ENCODE peak calls at places on chromosomes 12 and 14, in nine cellular contexts. One of them, this sample, is unnamed.

GRCh38 chr12:110012137-110012536 is 12.9 kb downstream of the ANKRD13A start:
- DNase-seq in Karpas-422: peak
- DNase-seq in GM23338: no peak
- DNase-seq in hepatocyte: peak
- DNase-seq in H9: no peak
- DNase-seq in SK-N-SH: no peak
- DNase-seq in neuronal stem cell: no peak
- DNase-seq in neural progenitor cell: no peak
- DNase-seq in mesenchymal stem cell: no peak
- DNase-seq in this sample: no peak

GRCh38 chr12:88247241-88247643 is 105.1 kb downstream of the TMTC3 start:
- DNase-seq in Karpas-422: no peak
- DNase-seq in GM23338: no peak
- DNase-seq in hepatocyte: no peak
- DNase-seq in H9: no peak
- DNase-seq in SK-N-SH: no peak
- DNase-seq in neuronal stem cell: no peak
- DNase-seq in neural progenitor cell: no peak
- DNase-seq in mesenchymal stem cell: peak
- DNase-seq in this sample: peak

GRCh38 chr12:80442426-80443222 is 1.4 kb upstream of the PTPRQ start:
- DNase-seq in Karpas-422: no peak
- DNase-seq in GM23338: no peak
- DNase-seq in hepatocyte: peak
- DNase-seq in H9: no peak
- DNase-seq in SK-N-SH: no peak
- DNase-seq in neuronal stem cell: no peak
- DNase-seq in neural progenitor cell: no peak
- DNase-seq in mesenchymal stem cell: no peak
- DNase-seq in this sample: peak

GRCh38 chr12:68331500-68331868 is 678 bp downstream of the MDM1 start:
- DNase-seq in Karpas-422: peak
- DNase-seq in GM23338: no peak
- DNase-seq in hepatocyte: peak
- DNase-seq in H9: no peak
- DNase-seq in SK-N-SH: no peak
- DNase-seq in neuronal stem cell: no peak
- DNase-seq in neural progenitor cell: no peak
- DNase-seq in mesenchymal stem cell: no peak
- DNase-seq in this sample: no peak

GRCh38 chr12:89064780-89065179 is 287.5 kb downstream of the DUSP6 start:
- DNase-seq in Karpas-422: no peak
- DNase-seq in GM23338: no peak
- DNase-seq in hepatocyte: no peak
- DNase-seq in H9: no peak
- DNase-seq in SK-N-SH: no peak
- DNase-seq in neuronal stem cell: no peak
- DNase-seq in neural progenitor cell: no peak
- DNase-seq in mesenchymal stem cell: peak
- DNase-seq in this sample: peak

GRCh38 chr14:101196795-101197590 is 293.5 kb upstream of the RTL1 start:
- DNase-seq in Karpas-422: no peak
- DNase-seq in GM23338: peak
- DNase-seq in hepatocyte: no peak
- DNase-seq in H9: peak
- DNase-seq in SK-N-SH: peak
- DNase-seq in neuronal stem cell: no peak
- DNase-seq in neural progenitor cell: peak
- DNase-seq in mesenchymal stem cell: no peak
- DNase-seq in this sample: no peak

GRCh38 chr12:5204271-5204670 is 160.6 kb downstream of the KCNA5 start:
- DNase-seq in Karpas-422: no peak
- DNase-seq in GM23338: peak
- DNase-seq in hepatocyte: no peak
- DNase-seq in H9: peak
- DNase-seq in SK-N-SH: no peak
- DNase-seq in neuronal stem cell: peak
- DNase-seq in neural progenitor cell: peak
- DNase-seq in mesenchymal stem cell: no peak
- DNase-seq in this sample: no peak

GRCh38 chr12:5047729-5048128 is 4.0 kb downstream of the KCNA5 start:
- DNase-seq in Karpas-422: no peak
- DNase-seq in GM23338: no peak
- DNase-seq in hepatocyte: no peak
- DNase-seq in H9: no peak
- DNase-seq in SK-N-SH: no peak
- DNase-seq in neuronal stem cell: no peak
- DNase-seq in neural progenitor cell: no peak
- DNase-seq in mesenchymal stem cell: no peak
- DNase-seq in this sample: no peak

GRCh38 chr14:20857630-20858261 is 33.4 kb upstream of the RNASE3 start:
- DNase-seq in Karpas-422: peak
- DNase-seq in GM23338: peak
- DNase-seq in hepatocyte: peak
- DNase-seq in H9: peak
- DNase-seq in SK-N-SH: peak
- DNase-seq in neuronal stem cell: peak
- DNase-seq in neural progenitor cell: peak
- DNase-seq in mesenchymal stem cell: peak
- DNase-seq in this sample: peak

GRCh38 chr12:50354908-50355307 is 41.5 kb downstream of the FAM186A start:
- DNase-seq in Karpas-422: peak
- DNase-seq in GM23338: no peak
- DNase-seq in hepatocyte: no peak
- DNase-seq in H9: no peak
- DNase-seq in SK-N-SH: no peak
- DNase-seq in neuronal stem cell: no peak
- DNase-seq in neural progenitor cell: no peak
- DNase-seq in mesenchymal stem cell: no peak
- DNase-seq in this sample: no peak

GRCh38 chr14:23061995-23062394 is 4.7 kb upstream of the CDH24 start:
- DNase-seq in Karpas-422: no peak
- DNase-seq in GM23338: no peak
- DNase-seq in hepatocyte: peak
- DNase-seq in H9: no peak
- DNase-seq in SK-N-SH: no peak
- DNase-seq in neuronal stem cell: no peak
- DNase-seq in neural progenitor cell: no peak
- DNase-seq in mesenchymal stem cell: peak
- DNase-seq in this sample: peak

GRCh38 chr14:45949479-45949878 is 696.5 kb upstream of the MIS18BP1 start:
- DNase-seq in Karpas-422: no peak
- DNase-seq in GM23338: no peak
- DNase-seq in hepatocyte: no peak
- DNase-seq in H9: no peak
- DNase-seq in SK-N-SH: no peak
- DNase-seq in neuronal stem cell: no peak
- DNase-seq in neural progenitor cell: no peak
- DNase-seq in mesenchymal stem cell: no peak
- DNase-seq in this sample: no peak

GRCh38 chr12:33012226-33012625 is 115.6 kb upstream of the PKP2 start:
- DNase-seq in Karpas-422: no peak
- DNase-seq in GM23338: peak
- DNase-seq in hepatocyte: peak
- DNase-seq in H9: no peak
- DNase-seq in SK-N-SH: no peak
- DNase-seq in neuronal stem cell: no peak
- DNase-seq in neural progenitor cell: no peak
- DNase-seq in mesenchymal stem cell: no peak
- DNase-seq in this sample: no peak

DNA sequence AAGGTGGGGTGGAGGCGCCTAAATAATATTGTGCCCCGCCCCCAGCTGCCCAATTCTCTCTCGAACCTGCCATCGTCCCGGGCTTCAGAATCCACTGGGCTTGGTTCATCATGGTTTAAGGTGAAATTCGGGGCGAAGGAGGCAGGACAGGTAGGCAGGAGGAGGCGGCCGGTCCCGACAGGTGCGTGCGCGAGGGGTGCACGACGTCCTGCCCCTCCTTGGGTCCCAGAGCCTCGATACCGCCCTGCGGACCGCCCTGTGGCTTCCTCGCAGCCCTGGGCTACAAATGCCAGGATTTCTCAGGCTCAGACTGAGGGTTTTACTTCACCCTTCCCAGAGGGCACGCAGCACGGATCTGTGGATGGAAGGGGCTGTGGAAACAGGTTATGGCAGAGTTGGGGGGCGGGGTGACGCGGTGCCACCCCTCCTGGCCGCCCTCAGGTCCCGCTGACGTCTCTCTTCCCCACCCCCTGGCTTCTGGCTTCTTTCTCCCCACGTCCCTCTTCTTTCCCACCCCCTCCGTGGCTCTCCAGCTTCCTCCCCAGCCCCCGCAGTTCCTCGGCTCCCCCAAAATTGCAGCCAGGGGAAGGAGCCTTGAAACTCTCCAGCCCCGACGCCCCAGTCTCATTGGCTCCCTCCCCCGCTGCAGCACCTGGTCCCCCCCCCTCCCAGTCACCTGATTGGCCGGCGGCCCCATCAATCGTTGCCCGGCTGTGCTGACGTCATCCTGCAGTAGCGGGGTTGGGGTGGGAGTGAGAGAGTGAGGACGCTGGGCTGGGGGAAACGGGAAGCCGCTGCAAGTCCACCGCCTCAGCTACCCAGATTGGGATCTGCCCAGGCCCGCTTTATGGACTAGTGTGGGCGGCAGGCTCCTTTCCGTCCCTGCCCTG is at the start of gene CLSTN3:
- DNase-seq in Karpas-422: peak
- DNase-seq in GM23338: peak
- DNase-seq in hepatocyte: peak
- DNase-seq in H9: peak
- DNase-seq in SK-N-SH: peak
- DNase-seq in neuronal stem cell: peak
- DNase-seq in neural progenitor cell: peak
- DNase-seq in mesenchymal stem cell: peak
- DNase-seq in this sample: peak
- H2AFZ ChIP-seq in Karpas-422: peak
- H2AFZ ChIP-seq in GM23338: peak
- H2AFZ ChIP-seq in hepatocyte: peak
- H2AFZ ChIP-seq in H9: no peak
- H2AFZ ChIP-seq in SK-N-SH: peak
- H2AFZ ChIP-seq in neuronal stem cell: peak
- H2AFZ ChIP-seq in neural progenitor cell: peak
- H2AFZ ChIP-seq in mesenchymal stem cell: peak
- H2AFZ ChIP-seq in this sample: peak

GRCh38 chr12:116406529-116406928 is 129.0 kb upstream of the MED13L start:
- DNase-seq in Karpas-422: no peak
- DNase-seq in GM23338: peak
- DNase-seq in hepatocyte: peak
- DNase-seq in H9: peak
- DNase-seq in SK-N-SH: no peak
- DNase-seq in neuronal stem cell: no peak
- DNase-seq in neural progenitor cell: no peak
- DNase-seq in mesenchymal stem cell: peak
- DNase-seq in this sample: peak
- H2AFZ ChIP-seq in Karpas-422: no peak
- H2AFZ ChIP-seq in GM23338: no peak
- H2AFZ ChIP-seq in hepatocyte: no peak
- H2AFZ ChIP-seq in H9: no peak
- H2AFZ ChIP-seq in SK-N-SH: no peak
- H2AFZ ChIP-seq in neuronal stem cell: no peak
- H2AFZ ChIP-seq in neural progenitor cell: no peak
- H2AFZ ChIP-seq in mesenchymal stem cell: no peak
- H2AFZ ChIP-seq in this sample: peak

GRCh38 chr12:75683220-75683619 is 171.8 kb upstream of the KRR1 start:
- DNase-seq in Karpas-422: no peak
- DNase-seq in GM23338: no peak
- DNase-seq in hepatocyte: no peak
- DNase-seq in H9: no peak
- DNase-seq in SK-N-SH: no peak
- DNase-seq in neuronal stem cell: no peak
- DNase-seq in neural progenitor cell: no peak
- DNase-seq in mesenchymal stem cell: no peak
- DNase-seq in this sample: no peak

GRCh38 chr12:75685826-75686225 is 174.4 kb upstream of the KRR1 start:
- DNase-seq in Karpas-422: no peak
- DNase-seq in GM23338: no peak
- DNase-seq in hepatocyte: no peak
- DNase-seq in H9: no peak
- DNase-seq in SK-N-SH: no peak
- DNase-seq in neuronal stem cell: no peak
- DNase-seq in neural progenitor cell: no peak
- DNase-seq in mesenchymal stem cell: no peak
- DNase-seq in this sample: no peak

GRCh38 chr12:75690556-75690955 is 179.1 kb upstream of the KRR1 start:
- DNase-seq in Karpas-422: no peak
- DNase-seq in GM23338: no peak
- DNase-seq in hepatocyte: no peak
- DNase-seq in H9: no peak
- DNase-seq in SK-N-SH: no peak
- DNase-seq in neuronal stem cell: no peak
- DNase-seq in neural progenitor cell: no peak
- DNase-seq in mesenchymal stem cell: peak
- DNase-seq in this sample: peak

DNA sequence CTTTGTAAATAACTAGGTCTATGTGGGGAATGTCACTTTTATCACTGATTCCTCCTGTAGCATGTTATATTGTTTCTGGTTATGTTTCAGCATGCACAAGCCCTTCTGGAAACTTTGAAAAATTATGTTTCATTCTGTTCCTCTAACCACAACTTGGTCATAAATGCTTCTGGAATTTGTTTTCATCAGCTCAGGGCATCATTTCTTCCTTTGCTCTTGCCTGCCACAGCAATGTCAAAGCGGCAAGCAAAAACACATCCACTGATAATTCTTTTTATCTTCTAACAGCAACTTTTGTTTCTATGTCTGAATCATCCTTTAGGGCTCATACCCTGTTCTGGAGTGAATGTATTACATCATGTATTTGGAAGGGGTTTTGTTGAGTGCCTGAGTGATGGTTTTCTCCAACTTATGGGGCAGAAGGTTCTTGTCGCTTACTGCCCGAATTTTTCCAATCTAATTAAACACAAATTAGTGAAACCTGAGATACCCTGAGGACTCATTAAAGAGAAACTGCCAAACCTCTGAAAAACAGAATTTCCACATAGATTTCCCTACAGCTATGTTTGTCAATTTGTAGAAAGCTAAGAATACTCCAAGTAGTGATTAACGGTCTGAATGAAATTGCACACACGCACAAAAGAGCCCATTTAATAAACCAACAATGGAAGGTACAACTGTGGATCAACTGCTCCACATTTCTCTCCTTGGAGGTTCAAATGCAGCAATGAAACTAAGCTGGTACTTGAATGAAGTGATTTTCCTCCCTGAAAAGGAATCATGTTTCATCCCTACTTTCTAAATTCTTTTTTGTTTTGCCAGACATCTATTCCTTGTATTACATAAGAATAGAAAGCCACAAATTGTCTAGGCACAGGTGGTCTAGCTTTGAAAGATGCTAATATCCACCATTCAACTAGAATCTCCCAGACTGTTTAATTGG is 173.5 kb upstream of the KRR1 start:
- DNase-seq in Karpas-422: no peak
- DNase-seq in GM23338: no peak
- DNase-seq in hepatocyte: no peak
- DNase-seq in H9: no peak
- DNase-seq in SK-N-SH: no peak
- DNase-seq in neuronal stem cell: no peak
- DNase-seq in neural progenitor cell: no peak
- DNase-seq in mesenchymal stem cell: peak
- DNase-seq in this sample: peak
- H2AFZ ChIP-seq in Karpas-422: no peak
- H2AFZ ChIP-seq in GM23338: peak
- H2AFZ ChIP-seq in hepatocyte: no peak
- H2AFZ ChIP-seq in H9: no peak
- H2AFZ ChIP-seq in SK-N-SH: no peak
- H2AFZ ChIP-seq in neuronal stem cell: no peak
- H2AFZ ChIP-seq in neural progenitor cell: no peak
- H2AFZ ChIP-seq in mesenchymal stem cell: no peak
- H2AFZ ChIP-seq in this sample: no peak

GRCh38 chr14:30221546-30221945 is 293.9 kb upstream of the PRKD1 start:
- DNase-seq in Karpas-422: no peak
- DNase-seq in GM23338: no peak
- DNase-seq in hepatocyte: no peak
- DNase-seq in H9: no peak
- DNase-seq in SK-N-SH: no peak
- DNase-seq in neuronal stem cell: no peak
- DNase-seq in neural progenitor cell: no peak
- DNase-seq in mesenchymal stem cell: no peak
- DNase-seq in this sample: no peak
- H2AFZ ChIP-seq in Karpas-422: no peak
- H2AFZ ChIP-seq in GM23338: no peak
- H2AFZ ChIP-seq in hepatocyte: no peak
- H2AFZ ChIP-seq in H9: no peak
- H2AFZ ChIP-seq in SK-N-SH: no peak
- H2AFZ ChIP-seq in neuronal stem cell: no peak
- H2AFZ ChIP-seq in neural progenitor cell: no peak
- H2AFZ ChIP-seq in mesenchymal stem cell: no peak
- H2AFZ ChIP-seq in this sample: no peak

This sample was measured in IMR-90.